ENCODE peak calls at places on chromosomes 6 and 20, in four cellular contexts. N is fibroblast of the aortic adventitia, Y is heart right ventricle, S is AG10803. A is an unnamed sample.

GRCh38 chr20:7094438-7094997 is 327.0 kb downstream of the BMP2 start:
- DNase-seq in N (peak; percentile 4), Y (peak; percentile 6), S (no peak), A (peak; percentile 22)

GRCh38 chr6:155916870-155917624 is 461.4 kb upstream of the NOX3 start:
- DNase-seq in N (no peak), Y (no peak), S (no peak), A (no peak)

GRCh38 chr6:70884074-70884983 is 72.5 kb downstream of the B3GAT2 start:
- DNase-seq in N (peak; percentile 58), Y (peak; percentile 63), S (peak; percentile 43), A (peak; percentile 43)

GRCh38 chr6:135944120-135944519 is 92.6 kb downstream of the PDE7B start:
- DNase-seq in N (no peak), Y (no peak), S (no peak), A (no peak)

GRCh38 chr6:111692327-111693164 is 86.9 kb upstream of the TRAF3IP2 start:
- DNase-seq in N (no peak), Y (peak; percentile 62), S (peak; percentile 50), A (no peak)

GRCh38 chr6:88115307-88115706 is 50.8 kb downstream of the CNR1 start:
- DNase-seq in N (no peak), Y (no peak), S (no peak), A (no peak)

GRCh38 chr6:7919871-7920270 is 9.3 kb upstream of the TXNDC5 start:
- DNase-seq in N (peak; percentile 76), Y (no peak), S (peak; percentile 49), A (peak; percentile 29)

GRCh38 chr6:33798343-33798848 is 5.4 kb downstream of the MLN start:
- DNase-seq in N (no peak), Y (no peak), S (no peak), A (no peak)

GRCh38 chr6:53244958-53245357 is 96.3 kb upstream of the GCM1 start:
- DNase-seq in N (no peak), Y (no peak), S (no peak), A (no peak)

GRCh38 chr6:54267798-54268197 is 40.4 kb upstream of the TINAG start:
- DNase-seq in N (peak; percentile 64), Y (no peak), S (peak; percentile 39), A (peak; percentile 56)

GRCh38 chr6:82013561-82014275 is 233.8 kb downstream of the IBTK start:
- DNase-seq in N (peak; percentile 79), Y (peak; percentile 20), S (peak; percentile 59), A (peak; percentile 81)

GRCh38 chr6:43743682-43744381 is 26.2 kb upstream of the VEGFA start:
- DNase-seq in N (no peak), Y (no peak), S (no peak), A (no peak)

GRCh38 chr6:23637296-23637695 is 488.7 kb upstream of the NRSN1 start:
- DNase-seq in N (no peak), Y (no peak), S (no peak), A (no peak)

GRCh38 chr20:43667341-43668132 is 623 bp downstream of the MYBL2 start:
- DNase-seq in N (no peak), Y (no peak), S (no peak), A (no peak)

GRCh38 chr6:134593442-134593841 is 275.5 kb upstream of the SGK1 start:
- DNase-seq in N (no peak), Y (no peak), S (no peak), A (no peak)

GRCh38 chr6:101226677-101227135 is 166.8 kb upstream of the GRIK2 start:
- DNase-seq in N (peak; percentile 9), Y (no peak), S (no peak), A (peak; percentile 1)

GRCh38 chr20:54368578-54368977 is 106.8 kb upstream of the DOK5 start:
- DNase-seq in N (peak; percentile 24), Y (no peak), S (no peak), A (no peak)

GRCh38 chr20:17896247-17896723 is 72.3 kb downstream of the SNX5 start:
- DNase-seq in N (no peak), Y (no peak), S (no peak), A (no peak)

DNA sequence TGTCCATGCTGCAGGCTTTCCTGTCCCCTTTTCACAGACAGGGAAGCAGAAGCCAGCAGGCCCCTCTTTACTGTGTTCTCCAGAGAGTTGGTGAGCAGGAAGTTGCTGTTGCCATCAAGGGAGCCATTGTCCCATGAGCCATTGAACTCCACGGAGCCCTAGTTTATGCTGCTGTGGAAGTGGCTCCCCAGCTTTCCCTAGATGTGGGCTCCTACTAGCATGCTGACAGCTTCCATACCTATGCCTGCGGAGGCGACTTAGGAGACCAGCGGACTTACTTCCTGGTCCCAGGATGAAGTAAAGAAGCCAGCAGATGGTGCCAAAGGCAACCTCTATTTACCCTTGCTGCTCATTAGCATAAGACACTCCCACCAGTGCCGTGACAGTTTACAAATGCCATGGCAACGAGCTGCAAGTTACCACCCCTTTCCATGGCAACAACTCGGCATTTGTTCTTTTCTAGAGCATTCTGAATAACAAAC is 30.8 kb upstream of the FKBP1A start:
- DNase-seq in N (peak; percentile 51), Y (no peak), S (peak; percentile 53), A (peak; percentile 80)
- TF ChIP-seq CTCF in N (no peak), Y (peak; percentile 14), S (no peak), A (no peak)

GRCh38 chr6:143505111-143505510 is 6.4 kb downstream of the FUCA2 start:
- DNase-seq in N (no peak), Y (no peak), S (no peak), A (no peak)

GRCh38 chr6:143504369-143504768 is 7.2 kb downstream of the FUCA2 start:
- DNase-seq in N (no peak), Y (no peak), S (no peak), A (no peak)

GRCh38 chr6:143498428-143498827 is 13.1 kb downstream of the FUCA2 start:
- DNase-seq in N (no peak), Y (no peak), S (no peak), A (no peak)

GRCh38 chr6:143505537-143505936 is 6.0 kb downstream of the FUCA2 start:
- DNase-seq in N (no peak), Y (no peak), S (no peak), A (no peak)

DNA sequence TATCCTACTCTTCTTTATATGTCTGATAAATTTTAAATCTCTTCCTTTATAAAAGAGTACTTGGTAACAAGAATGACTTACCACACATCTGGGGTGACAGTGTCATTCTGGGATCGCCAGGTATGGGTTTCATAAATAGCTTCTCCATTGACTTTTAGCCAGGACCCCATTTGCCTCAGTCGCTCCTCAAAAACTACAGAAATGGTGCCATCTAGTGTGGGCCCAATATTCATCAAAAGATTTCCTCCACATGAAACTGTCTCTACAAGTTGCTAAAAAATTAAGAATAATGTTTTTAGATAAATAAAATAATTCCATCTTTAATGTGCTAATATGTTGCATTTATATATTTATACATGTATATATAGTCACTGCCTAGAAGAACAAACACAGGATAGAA is 9.7 kb downstream of the FUCA2 start:
- DNase-seq in N (no peak), Y (no peak), S (peak; percentile 2), A (no peak)
- TF ChIP-seq CTCF in N (no peak), Y (no peak), S (peak; percentile 19), A (no peak)

DNA sequence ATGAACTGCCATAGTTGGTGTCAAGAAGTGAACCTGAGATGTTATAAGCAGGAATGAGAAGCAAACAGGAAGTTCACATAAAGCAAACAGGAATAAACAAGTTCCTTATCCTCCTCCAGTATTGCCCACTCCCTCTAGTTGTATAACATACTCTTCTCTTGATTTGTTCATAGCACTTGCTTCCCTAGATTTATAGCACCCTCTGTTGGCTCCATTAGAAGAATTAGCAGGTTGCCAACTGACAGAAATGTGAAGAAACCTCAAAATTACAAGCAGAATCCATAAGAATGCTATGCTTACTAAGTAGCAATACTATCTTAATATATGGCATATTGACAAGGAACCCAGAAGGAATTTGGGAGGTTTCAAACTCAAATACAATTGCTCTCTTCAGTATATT is 195.4 kb downstream of the TBX18 start:
- DNase-seq in N (peak; percentile 81), Y (no peak), S (peak; percentile 70), A (peak; percentile 67)
- TF ChIP-seq CTCF in N (peak; percentile 46), Y (no peak), S (peak; percentile 50), A (peak; percentile 41)

GRCh38 chr20:57393321-57394086 is 2.3 kb downstream of the RBM38 start:
- DNase-seq in N (no peak), Y (no peak), S (no peak), A (no peak)
- TF ChIP-seq CTCF in N (no peak), Y (no peak), S (no peak), A (no peak)

DNA sequence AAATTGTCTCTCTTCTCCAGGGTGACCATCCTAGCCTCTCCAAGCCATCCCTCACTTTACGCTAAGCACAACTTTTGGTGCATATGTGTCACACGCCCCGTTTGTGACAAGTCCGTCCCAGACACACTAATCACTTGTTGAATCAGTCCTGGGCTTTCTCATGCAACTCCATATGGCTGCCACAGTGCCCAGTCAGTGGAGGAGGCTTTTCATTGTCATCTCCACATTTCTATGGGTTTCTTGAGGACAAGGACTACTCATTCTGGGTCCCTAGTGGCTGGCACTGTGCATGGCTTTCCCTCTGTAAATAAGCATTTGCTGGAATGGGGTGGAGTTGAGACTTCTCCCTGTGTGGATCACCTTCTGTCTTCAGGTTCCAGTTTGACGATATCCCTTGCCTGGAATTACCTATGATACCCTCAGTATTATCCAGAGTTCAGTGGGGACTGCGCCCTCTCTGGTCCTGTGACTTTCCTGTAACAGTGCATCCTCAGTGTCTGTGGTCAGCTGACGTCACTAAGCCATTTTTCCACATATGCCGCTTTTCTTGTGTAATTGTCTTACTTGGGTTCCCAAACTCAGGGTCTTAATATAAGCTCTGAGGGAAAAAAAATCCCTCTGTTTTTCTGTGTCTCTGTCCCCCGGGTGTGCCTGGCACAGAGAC is 59.8 kb upstream of the MYL9 start:
- DNase-seq in N (no peak), Y (no peak), S (no peak), A (no peak)
- TF ChIP-seq CTCF in N (peak; percentile 7), Y (no peak), S (peak; percentile 6), A (no peak)

DNA sequence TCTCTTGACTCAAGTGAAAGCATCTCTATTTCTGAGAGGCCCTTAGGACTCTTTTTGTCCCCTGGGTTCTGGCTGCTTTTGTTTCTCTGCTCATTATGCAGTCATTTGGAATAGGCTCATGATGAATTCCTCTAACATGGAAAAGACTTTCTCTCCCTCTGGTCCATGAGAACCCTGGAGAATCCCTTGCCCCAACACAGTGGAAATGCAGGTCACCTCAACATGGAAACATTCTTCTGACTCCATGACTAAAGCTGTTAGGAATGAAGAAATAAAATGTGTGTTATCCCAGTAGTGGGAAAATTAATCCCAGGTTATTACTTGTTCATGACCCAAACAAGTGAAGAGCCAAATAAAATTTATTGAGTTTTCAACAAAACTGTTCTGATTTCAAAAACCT is 458.6 kb downstream of the EPM2A start:
- DNase-seq in N (no peak), Y (no peak), S (peak; percentile 37), A (no peak)
- TF ChIP-seq CTCF in N (no peak), Y (no peak), S (no peak), A (no peak)

DNA sequence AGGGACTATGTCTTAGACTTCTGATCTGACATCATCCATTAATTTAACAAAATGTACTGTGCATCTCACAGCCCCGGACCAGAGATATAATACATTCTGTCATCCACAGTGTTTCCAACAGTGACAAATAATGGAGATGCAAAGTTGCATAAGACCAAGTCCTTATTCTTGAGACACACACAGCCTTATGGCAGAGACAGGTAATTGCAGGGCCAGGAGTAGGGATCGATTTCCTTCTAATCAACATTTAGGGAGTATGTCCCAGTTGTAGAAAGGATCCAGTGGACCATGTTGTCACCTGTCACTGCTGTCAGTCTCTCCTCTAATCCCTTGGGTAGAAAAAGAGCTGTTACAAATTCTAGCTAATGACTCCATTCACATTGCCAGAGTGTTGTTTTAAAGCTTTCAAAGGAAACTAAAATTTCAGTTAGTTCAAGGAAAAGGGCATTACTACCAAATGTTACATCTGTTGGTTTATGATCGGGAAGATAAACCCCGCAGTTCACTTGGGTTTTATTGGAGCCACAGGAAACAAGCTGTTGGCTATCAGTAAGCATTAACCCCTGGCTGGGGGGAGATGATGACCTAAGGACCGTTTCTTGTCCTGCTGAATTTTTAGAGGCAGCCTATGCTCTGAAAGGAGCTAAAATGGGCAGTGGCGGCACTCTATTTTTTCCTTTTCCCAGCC is 111.4 kb upstream of the ATXN1 start:
- DNase-seq in N (no peak), Y (no peak), S (no peak), A (no peak)
- TF ChIP-seq CTCF in N (peak; percentile 15), Y (no peak), S (no peak), A (no peak)